ENCODE peak calls at places on chromosome 6, in four cellular contexts. One of them, this sample, is unnamed.

GRCh38 chr6:711925-712324 is 19.0 kb upstream of the EXOC2 start:
- DNase-seq in GM12892: no peak
- DNase-seq in GM10248: no peak
- DNase-seq in activated naive CD4-positive, alpha-beta T cell: no peak
- DNase-seq in this sample: no peak

GRCh38 chr6:74964871-74965441 is 240.9 kb downstream of the COL12A1 start:
- DNase-seq in GM12892: no peak
- DNase-seq in GM10248: no peak
- DNase-seq in activated naive CD4-positive, alpha-beta T cell: no peak
- DNase-seq in this sample: peak; percentile 48

GRCh38 chr6:159913375-159913774 is 22.6 kb downstream of the MAS1 start:
- DNase-seq in GM12892: no peak
- DNase-seq in GM10248: no peak
- DNase-seq in activated naive CD4-positive, alpha-beta T cell: no peak
- DNase-seq in this sample: no peak

GRCh38 chr6:108888052-108888451 is 39.8 kb downstream of the ARMC2 start:
- DNase-seq in GM12892: no peak
- DNase-seq in GM10248: no peak
- DNase-seq in activated naive CD4-positive, alpha-beta T cell: no peak
- DNase-seq in this sample: no peak

GRCh38 chr6:51913265-51913664 is 174.1 kb downstream of the PKHD1 start:
- DNase-seq in GM12892: no peak
- DNase-seq in GM10248: no peak
- DNase-seq in activated naive CD4-positive, alpha-beta T cell: no peak
- DNase-seq in this sample: no peak

GRCh38 chr6:27720607-27721580 is 191.3 kb downstream of the OR2B2 start:
- DNase-seq in GM12892: no peak
- DNase-seq in GM10248: peak; percentile 27
- DNase-seq in activated naive CD4-positive, alpha-beta T cell: no peak
- DNase-seq in this sample: no peak

GRCh38 chr6:79810878-79811277 is 136.5 kb downstream of the ELOVL4 start:
- DNase-seq in GM12892: no peak
- DNase-seq in GM10248: no peak
- DNase-seq in activated naive CD4-positive, alpha-beta T cell: no peak
- DNase-seq in this sample: no peak

GRCh38 chr6:37585523-37585905 is 85.8 kb upstream of the CCDC167 start:
- DNase-seq in GM12892: no peak
- DNase-seq in GM10248: no peak
- DNase-seq in activated naive CD4-positive, alpha-beta T cell: no peak
- DNase-seq in this sample: no peak

GRCh38 chr6:105780146-105780860 is 305.8 kb upstream of the PRDM1 start:
- DNase-seq in GM12892: no peak
- DNase-seq in GM10248: no peak
- DNase-seq in activated naive CD4-positive, alpha-beta T cell: no peak
- DNase-seq in this sample: no peak

GRCh38 chr6:3751730-3752537 is 421 bp upstream of the PXDC1 start:
- DNase-seq in GM12892: peak; percentile 81
- DNase-seq in GM10248: peak; percentile 81
- DNase-seq in activated naive CD4-positive, alpha-beta T cell: peak; percentile 29
- DNase-seq in this sample: peak; percentile 96

GRCh38 chr6:6678811-6679210 is 90.3 kb downstream of the LY86 start:
- DNase-seq in GM12892: no peak
- DNase-seq in GM10248: no peak
- DNase-seq in activated naive CD4-positive, alpha-beta T cell: no peak
- DNase-seq in this sample: no peak

GRCh38 chr6:43246301-43247114 is 3.2 kb downstream of the TTBK1 start:
- DNase-seq in GM12892: no peak
- DNase-seq in GM10248: peak; percentile 48
- DNase-seq in activated naive CD4-positive, alpha-beta T cell: no peak
- DNase-seq in this sample: no peak

GRCh38 chr6:166627875-166628849 is 1.1 kb upstream of the RPS6KA2 start:
- DNase-seq in GM12892: peak; percentile 50
- DNase-seq in GM10248: peak; percentile 57
- DNase-seq in activated naive CD4-positive, alpha-beta T cell: peak; percentile 49
- DNase-seq in this sample: peak; percentile 69

GRCh38 chr6:139764498-139764986 is 390.1 kb upstream of the CITED2 start:
- DNase-seq in GM12892: no peak
- DNase-seq in GM10248: peak; percentile 23
- DNase-seq in activated naive CD4-positive, alpha-beta T cell: no peak
- DNase-seq in this sample: peak; percentile 79

GRCh38 chr6:29924731-29925130 is 17.6 kb upstream of the HLA-A start:
- DNase-seq in GM12892: no peak
- DNase-seq in GM10248: no peak
- DNase-seq in activated naive CD4-positive, alpha-beta T cell: no peak
- DNase-seq in this sample: no peak

GRCh38 chr6:12010635-12011275 is 1.4 kb upstream of the HIVEP1 start:
- DNase-seq in GM12892: no peak
- DNase-seq in GM10248: peak; percentile 19
- DNase-seq in activated naive CD4-positive, alpha-beta T cell: peak; percentile 52
- DNase-seq in this sample: peak; percentile 72